ENCODE peak calls at places on chromosome 6, in ten cellular contexts. R is midbrain, I is NCI-H1105 treated with DMSO at 0.1 percent for 48 hours, O is heart right ventricle, H is mesendoderm, U is activated T-cell treated with anti-CD3 and anti-CD28 coated beads for 1 hour, Y is BE2C, C is C1 segment of cervical spinal cord, J is body of pancreas, G is NCI-H774. W is an unnamed sample.

GRCh38 chr6:146543211-146543939 is at the start of gene RAB32:
- DNase-seq in R (peak), I (no peak), O (peak), H (peak), U (no peak), Y (peak), C (peak), J (peak), G (peak), W (peak)

GRCh38 chr6:41813469-41813868 is 26.0 kb downstream of the TOMM6 start:
- DNase-seq in R (no peak), I (no peak), O (no peak), H (no peak), U (no peak), Y (no peak), C (no peak), J (no peak), G (no peak), W (no peak)

GRCh38 chr6:73722318-73723060 is 26.5 kb downstream of the CD109 start:
- DNase-seq in R (no peak), I (no peak), O (no peak), H (no peak), U (no peak), Y (no peak), C (no peak), J (no peak), G (no peak), W (peak)

GRCh38 chr6:5302220-5302946 is 41.1 kb downstream of the FARS2 start:
- DNase-seq in R (no peak), I (no peak), O (no peak), H (no peak), U (no peak), Y (peak), C (peak), J (no peak), G (no peak), W (no peak)

GRCh38 chr6:2542858-2543218 is 207.9 kb downstream of the MYLK4 start:
- DNase-seq in R (no peak), I (no peak), O (no peak), H (peak), U (no peak), Y (no peak), C (no peak), J (no peak), G (no peak), W (peak)

GRCh38 chr6:134099770-134100169 is 47.3 kb upstream of the SLC2A12 start:
- DNase-seq in R (no peak), I (no peak), O (no peak), H (no peak), U (no peak), Y (no peak), C (no peak), J (no peak), G (no peak), W (no peak)

GRCh38 chr6:125944434-125944816 is 12.1 kb upstream of the HINT3 start:
- DNase-seq in R (peak), I (no peak), O (peak), H (no peak), U (no peak), Y (no peak), C (no peak), J (peak), G (peak), W (no peak)

GRCh38 chr6:122558027-122558426 is 52.2 kb upstream of the PKIB start:
- DNase-seq in R (no peak), I (no peak), O (no peak), H (no peak), U (no peak), Y (no peak), C (no peak), J (no peak), G (no peak), W (no peak)

GRCh38 chr6:124073021-124073420 is 269.4 kb downstream of the NKAIN2 start:
- DNase-seq in R (no peak), I (no peak), O (no peak), H (peak), U (no peak), Y (no peak), C (no peak), J (no peak), G (no peak), W (no peak)

W was measured in RCC 7860.